ENCODE peak calls at places on chromosomes 13 and 19, in seven cellular contexts. S is aorta; G is testis; L is OCI-LY7; X is CD8-positive, alpha-beta memory T cell; B is adrenal gland; Z is pancreas. K is an unnamed sample.

GRCh38 chr13:98565726-98566577 is 11.0 kb downstream of the STK24 start:
- DNase-seq in S (peak), G (no peak), L (peak), X (no peak), B (peak), Z (peak), K (no peak)

GRCh38 chr19:50933640-50934039 is 19.2 kb downstream of the KLK5 start:
- DNase-seq in S (no peak), G (no peak), L (no peak), X (no peak), B (no peak), Z (no peak), K (no peak)

GRCh38 chr19:50728084-50728737 is 5.0 kb downstream of the CLEC11A start:
- DNase-seq in S (peak), G (peak), L (no peak), X (peak), B (peak), Z (peak), K (no peak)

GRCh38 chr13:31912641-31913401 is 118.8 kb upstream of the FRY start:
- DNase-seq in S (no peak), G (no peak), L (no peak), X (no peak), B (no peak), Z (no peak), K (no peak)

GRCh38 chr19:33171916-33172359 is 22.2 kb upstream of the LRP3 start:
- DNase-seq in S (peak), G (no peak), L (no peak), X (no peak), B (no peak), Z (no peak), K (no peak)

GRCh38 chr19:49017666-49018351 is 918 bp upstream of the LHB start:
- DNase-seq in S (peak), G (peak), L (peak), X (peak), B (peak), Z (peak), K (no peak)

GRCh38 chr19:17256130-17256529 is 8.4 kb downstream of the USHBP1 start:
- DNase-seq in S (no peak), G (no peak), L (no peak), X (no peak), B (no peak), Z (no peak), K (no peak)

GRCh38 chr13:29594310-29594709 is 1.2 kb downstream of the SLC7A1 start:
- DNase-seq in S (no peak), G (peak), L (peak), X (no peak), B (peak), Z (peak), K (peak)

GRCh38 chr13:99018418-99019180 is 40.7 kb upstream of the DOCK9 start:
- DNase-seq in S (no peak), G (no peak), L (no peak), X (no peak), B (no peak), Z (no peak), K (no peak)

GRCh38 chr19:45693168-45693788 is 812 bp downstream of the QPCTL start:
- DNase-seq in S (peak), G (peak), L (peak), X (peak), B (peak), Z (peak), K (peak)

GRCh38 chr13:29319451-29319850 is 276.0 kb downstream of the SLC7A1 start:
- DNase-seq in S (no peak), G (no peak), L (no peak), X (no peak), B (no peak), Z (no peak), K (no peak)

GRCh38 chr13:59112375-59112774 is 1051.4 kb downstream of the DIAPH3 start:
- DNase-seq in S (no peak), G (no peak), L (no peak), X (no peak), B (peak), Z (no peak), K (no peak)

GRCh38 chr19:17686592-17687042 is 1.5 kb downstream of the UNC13A start:
- DNase-seq in S (peak), G (peak), L (no peak), X (no peak), B (peak), Z (no peak), K (no peak)

GRCh38 chr13:100209857-100210580 is 121.1 kb downstream of the PCCA start:
- DNase-seq in S (no peak), G (no peak), L (no peak), X (no peak), B (no peak), Z (no peak), K (no peak)

GRCh38 chr13:35953537-35954206 is 177.5 kb downstream of the DCLK1 start:
- DNase-seq in S (peak), G (peak), L (peak), X (no peak), B (peak), Z (peak), K (peak)

GRCh38 chr19:10505583-10506229 is 2.5 kb upstream of the KEAP1 start:
- DNase-seq in S (peak), G (peak), L (peak), X (peak), B (peak), Z (peak), K (no peak)

GRCh38 chr19:42529248-42529764 is 1.0 kb upstream of the CEACAM1 start:
- DNase-seq in S (peak), G (peak), L (peak), X (peak), B (peak), Z (peak), K (no peak)
- H3K4me3 ChIP-seq in S (no peak), G (no peak), L (no peak), X (peak), B (peak), Z (peak), K (no peak)

DNA sequence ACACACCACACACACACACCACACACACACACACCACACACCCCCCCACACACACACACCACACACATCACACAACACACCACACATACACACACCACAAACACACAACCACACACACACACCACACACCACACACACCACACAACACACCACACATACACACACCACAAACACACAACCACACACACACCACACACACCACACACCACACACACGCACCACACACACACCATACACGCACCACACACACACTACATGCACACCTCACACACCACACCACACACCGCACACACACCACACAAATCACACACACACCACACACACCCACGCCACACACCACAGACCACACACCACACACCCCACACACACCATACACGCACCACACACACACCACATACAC is 83.5 kb downstream of the ZNF557 start:
- DNase-seq in S (no peak), G (no peak), L (no peak), X (no peak), B (no peak), Z (no peak), K (no peak)
- H3K27ac ChIP-seq in S (no peak), G (no peak), L (no peak), X (no peak), B (no peak), Z (no peak), K (no peak)

GRCh38 chr13:39123578-39123977 is 85.3 kb downstream of the NHLRC3 start:
- DNase-seq in S (no peak), G (no peak), L (no peak), X (no peak), B (no peak), Z (no peak), K (no peak)
- H3K4me3 ChIP-seq in S (no peak), G (no peak), L (no peak), X (no peak), B (no peak), Z (no peak), K (no peak)

DNA sequence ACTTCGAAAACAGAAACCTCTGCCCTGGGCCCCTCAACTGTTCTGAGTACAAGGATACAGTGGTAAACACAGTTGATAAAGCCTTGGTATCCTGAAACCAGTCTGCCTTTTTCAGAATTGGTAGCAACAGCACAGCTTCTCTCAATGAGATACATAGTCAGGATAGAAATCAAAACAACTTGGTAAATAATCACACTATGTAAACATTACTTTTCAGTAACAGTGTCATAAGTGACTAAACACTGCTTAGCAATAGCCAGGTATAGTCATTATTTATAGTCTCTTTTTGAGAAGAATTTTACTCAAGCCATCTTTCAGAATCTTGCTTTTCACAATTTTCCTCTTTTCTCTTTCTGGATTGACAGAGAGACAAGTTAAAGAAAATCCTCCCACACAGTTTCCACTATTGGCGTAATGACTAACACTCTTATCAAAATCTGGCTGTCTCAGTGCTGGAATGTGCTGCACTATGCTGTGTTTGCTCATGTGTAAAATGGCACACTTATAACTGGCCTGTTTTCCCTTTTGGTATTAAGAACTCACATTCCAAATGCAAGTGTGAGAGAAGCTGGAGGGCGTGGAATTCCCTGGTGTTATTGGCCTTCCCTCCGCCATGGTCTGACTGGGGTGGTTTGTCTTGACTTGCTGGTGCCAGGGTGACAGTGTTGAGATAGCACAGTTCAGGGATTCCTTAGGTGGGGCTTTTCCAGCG is 368.8 kb downstream of the TDRD3 start:
- DNase-seq in S (no peak), G (no peak), L (no peak), X (no peak), B (no peak), Z (no peak), K (no peak)
- H3K27ac ChIP-seq in S (no peak), G (no peak), L (no peak), X (no peak), B (no peak), Z (no peak), K (no peak)

DNA sequence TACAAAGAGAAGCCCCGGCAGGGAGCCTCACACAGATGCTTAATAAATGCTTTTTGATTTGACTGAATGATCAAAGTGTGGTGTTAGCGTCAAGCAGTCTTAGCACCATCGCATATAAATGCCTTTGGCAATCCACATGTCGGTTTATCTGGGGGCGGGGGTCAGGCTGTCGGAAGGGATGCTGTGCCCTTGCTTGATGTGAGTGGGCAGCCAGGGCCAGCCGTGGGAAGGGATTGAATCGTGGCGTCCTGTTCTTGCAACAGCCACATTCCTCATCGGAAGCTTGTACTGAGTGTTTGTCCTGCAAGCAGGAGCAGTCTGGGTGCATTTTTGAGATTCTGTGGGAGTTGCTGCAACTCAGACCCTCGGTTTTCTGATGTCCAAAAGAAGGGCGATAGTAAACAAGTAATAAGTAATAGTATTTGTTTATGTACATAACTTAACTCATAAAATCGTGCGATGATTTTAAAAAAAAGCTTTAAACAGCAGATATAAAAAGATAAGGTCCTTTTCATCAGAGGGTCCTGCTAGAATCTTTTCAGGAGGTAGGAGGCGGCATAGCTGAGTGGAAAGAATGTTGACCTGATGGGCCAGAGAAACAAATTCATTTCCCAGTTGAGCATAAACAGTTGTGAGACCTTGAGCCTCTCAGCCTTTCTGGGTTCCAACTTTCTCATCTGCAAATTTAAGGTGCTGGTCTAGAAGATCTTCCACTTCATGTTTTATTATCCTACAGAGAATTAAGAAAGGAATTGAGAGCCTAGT is 173.3 kb downstream of the LACC1 start:
- DNase-seq in S (peak), G (peak), L (no peak), X (no peak), B (peak), Z (no peak), K (peak)
- H3K4me3 ChIP-seq in S (no peak), G (no peak), L (no peak), X (no peak), B (no peak), Z (no peak), K (peak)

GRCh38 chr13:106836186-106836802 is 268.4 kb upstream of the ARGLU1 start:
- DNase-seq in S (no peak), G (no peak), L (no peak), X (no peak), B (no peak), Z (no peak), K (no peak)

DNA sequence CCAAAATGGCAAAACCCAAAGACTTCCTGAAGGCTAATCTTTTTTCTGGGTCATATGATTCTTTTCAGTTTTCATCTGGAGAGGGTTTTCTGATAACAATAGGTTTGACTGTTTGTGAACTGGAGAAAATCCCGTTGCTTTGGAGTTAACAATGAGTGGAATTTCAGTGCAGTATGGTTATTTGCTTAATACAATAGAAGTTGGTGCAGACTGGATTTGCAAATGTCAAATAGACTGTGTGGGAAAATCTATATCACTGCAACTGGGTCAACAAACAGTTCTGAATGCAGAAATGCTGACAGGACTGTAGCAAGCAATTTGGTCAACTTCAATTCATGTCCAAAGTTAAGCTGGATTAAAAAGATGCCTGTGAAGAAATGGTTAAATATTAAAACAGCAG is 267.5 kb upstream of the ARGLU1 start:
- DNase-seq in S (no peak), G (no peak), L (no peak), X (no peak), B (no peak), Z (no peak), K (no peak)
- H3K27ac ChIP-seq in S (no peak), G (no peak), L (no peak), X (no peak), B (no peak), Z (no peak), K (no peak)

DNA sequence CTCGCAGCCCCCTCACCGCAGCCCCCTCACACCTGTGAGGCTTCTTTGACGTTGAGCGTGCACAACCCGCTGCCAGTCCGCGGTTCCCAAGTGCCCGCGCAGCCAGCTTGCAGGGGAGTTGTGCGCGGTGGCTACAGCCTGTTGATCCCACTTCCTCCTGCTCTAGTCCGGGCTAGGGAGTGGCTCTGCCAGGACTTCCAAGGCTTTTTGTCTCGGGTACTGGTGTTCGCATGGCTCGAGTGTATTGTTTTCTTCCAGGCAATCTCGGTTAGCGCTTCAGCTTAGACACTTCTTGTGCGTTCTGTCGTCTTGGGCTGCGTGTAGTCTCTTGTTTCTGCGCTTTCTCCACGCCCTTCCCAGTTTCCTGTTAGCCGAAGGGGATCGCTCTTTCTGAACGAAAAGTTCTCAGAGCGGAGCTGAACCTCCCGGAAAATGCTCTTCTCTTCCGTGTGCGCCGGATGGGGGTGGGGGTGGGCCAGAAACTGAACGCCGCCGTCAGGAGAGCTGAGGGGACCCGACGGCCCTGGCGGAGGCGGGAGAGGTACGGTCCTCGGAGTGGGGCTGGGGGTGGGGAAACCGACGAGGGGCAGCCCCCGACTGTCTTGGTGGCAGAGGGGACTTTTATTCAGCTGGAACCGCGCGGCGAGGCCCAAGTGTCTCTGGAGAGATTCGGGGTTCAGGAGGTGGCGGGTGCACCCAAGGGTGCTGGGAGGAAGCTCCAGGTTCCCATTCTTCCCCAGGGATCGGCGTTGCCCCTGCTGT is 706 bp upstream of the DGKH start:
- DNase-seq in S (peak), G (peak), L (peak), X (peak), B (peak), Z (peak), K (peak)
- H3K4me3 ChIP-seq in S (peak), G (peak), L (peak), X (peak), B (peak), Z (peak), K (peak)

GRCh38 chr13:46297338-46297737 is 85.6 kb downstream of the LRRC63 start:
- DNase-seq in S (no peak), G (no peak), L (no peak), X (peak), B (no peak), Z (no peak), K (no peak)
- H3K27ac ChIP-seq in S (no peak), G (no peak), L (no peak), X (no peak), B (no peak), Z (no peak), K (no peak)

GRCh38 chr13:48531416-48532145 is 1.3 kb downstream of the RCBTB2 start:
- DNase-seq in S (no peak), G (peak), L (peak), X (no peak), B (peak), Z (peak), K (no peak)
- H3K4me3 ChIP-seq in S (peak), G (peak), L (peak), X (peak), B (peak), Z (peak), K (peak)

DNA sequence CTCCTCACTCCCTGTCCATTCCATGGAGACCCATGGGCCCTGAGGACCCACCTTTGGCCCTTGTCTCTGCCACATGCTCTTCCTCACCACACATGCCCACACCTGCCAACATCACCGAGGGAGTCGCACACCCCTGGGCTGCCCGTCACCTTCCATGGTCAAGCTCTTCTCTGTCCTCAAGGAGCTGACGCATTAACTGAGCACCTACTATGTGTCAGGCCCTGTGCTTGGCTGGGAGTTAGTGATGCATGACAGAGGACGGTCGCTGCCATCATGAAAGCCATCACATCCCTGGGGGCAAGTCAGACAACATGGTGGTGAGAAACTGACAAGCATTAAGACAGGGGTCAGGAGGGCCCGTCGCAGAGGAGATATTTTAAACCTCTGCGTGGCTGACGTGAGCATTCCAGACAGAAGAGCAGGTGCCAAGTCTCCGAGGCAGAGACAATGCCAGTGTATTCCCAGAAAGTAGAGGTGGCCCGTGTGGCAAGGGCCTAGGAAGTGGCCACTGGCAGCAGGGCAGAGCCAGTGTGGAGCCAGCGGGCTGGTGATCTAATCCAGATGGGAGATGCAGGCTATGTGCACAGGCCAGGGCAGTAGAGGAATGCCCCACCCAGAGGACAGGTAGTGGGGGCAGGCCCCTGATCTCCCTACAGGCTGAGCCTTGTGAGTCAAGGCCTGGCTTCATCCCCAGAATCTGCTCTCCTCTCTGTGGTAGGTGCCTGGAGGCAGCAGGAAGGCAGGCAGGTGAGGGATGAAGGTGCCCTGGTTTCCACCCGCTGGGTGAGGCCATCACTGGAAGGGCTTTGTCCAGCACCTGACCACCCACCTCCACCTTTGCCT is 21.2 kb downstream of the ELAVL1 start:
- DNase-seq in S (no peak), G (no peak), L (no peak), X (no peak), B (no peak), Z (no peak), K (no peak)
- H3K27ac ChIP-seq in S (no peak), G (no peak), L (no peak), X (no peak), B (no peak), Z (no peak), K (no peak)